ENCODE peak calls at places on chromosomes 5 and 9, in seven cellular contexts. E, U, G, S, M, R and Q are unnamed samples.

GRCh38 chr5:116652196-116652729 is 77.6 kb upstream of the SEMA6A start:
- DNase-seq in R (no peak), U (no peak), E (peak), M (no peak), S (peak), G (peak), Q (peak)

GRCh38 chr5:143413964-143414669 is 10.6 kb upstream of the NR3C1 start:
- DNase-seq in G (no peak), R (no peak), E (no peak), M (no peak), S (no peak), U (no peak), Q (no peak)

GRCh38 chr5:151571270-151572173 is 19.6 kb downstream of the FAT2 start:
- DNase-seq in U (no peak), G (no peak), R (no peak), S (no peak), M (no peak), E (no peak), Q (no peak)

GRCh38 chr9:4237748-4238511 is 61.9 kb downstream of the GLIS3 start:
- DNase-seq in M (peak), S (peak), R (no peak), U (no peak), G (no peak), E (no peak), Q (no peak)

GRCh38 chr9:14433293-14433818 is 119.4 kb upstream of the NFIB start:
- DNase-seq in G (no peak), S (no peak), U (no peak), M (no peak), R (no peak), E (no peak), Q (no peak)

GRCh38 chr9:85212209-85212608 is 529.5 kb downstream of the AGTPBP1 start:
- DNase-seq in G (no peak), R (no peak), U (no peak), E (no peak), S (peak), M (no peak), Q (no peak)

GRCh38 chr5:997711-998110 is 10.9 kb upstream of the NKD2 start:
- DNase-seq in R (no peak), S (no peak), M (peak), E (no peak), U (no peak), G (no peak), Q (no peak)

GRCh38 chr5:27682600-27682999 is 644.2 kb upstream of the CDH9 start:
- DNase-seq in M (peak), R (no peak), E (no peak), S (peak), G (no peak), U (no peak), Q (no peak)

GRCh38 chr5:119418782-119419101 is 33.6 kb upstream of the HSD17B4 start:
- DNase-seq in U (no peak), R (no peak), M (no peak), S (no peak), E (peak), G (no peak), Q (no peak)

GRCh38 chr5:60463179-60463868 is 236.6 kb downstream of the DEPDC1B start:
- DNase-seq in M (no peak), G (no peak), S (peak), R (no peak), E (no peak), U (no peak), Q (no peak)

GRCh38 chr5:161547573-161548471 is 1.3 kb upstream of the GABRB2 start:
- DNase-seq in U (no peak), M (peak), R (no peak), E (no peak), S (no peak), G (peak), Q (no peak)

GRCh38 chr9:130003943-130004552 is 38.9 kb downstream of the FNBP1 start:
- DNase-seq in G (no peak), U (no peak), M (no peak), S (no peak), R (no peak), E (peak), Q (no peak)

GRCh38 chr5:17719592-17719991 is 85.3 kb downstream of the TAF11L14 start:
- DNase-seq in G (no peak), S (no peak), M (no peak), R (no peak), E (no peak), U (no peak), Q (no peak)

GRCh38 chr5:554284-554988 is 30.2 kb upstream of the SLC9A3 start:
- DNase-seq in M (peak), S (no peak), R (no peak), G (no peak), E (no peak), U (no peak), Q (no peak)

GRCh38 chr5:45383985-45384384 is 312.2 kb downstream of the HCN1 start:
- DNase-seq in S (no peak), U (no peak), M (no peak), G (no peak), R (no peak), E (no peak), Q (no peak)

GRCh38 chr5:170312666-170313065 is 15.1 kb upstream of the LCP2 start:
- DNase-seq in S (peak), M (no peak), G (no peak), E (no peak), U (peak), R (peak), Q (no peak)

GRCh38 chr5:170527998-170528397 is 24.2 kb downstream of the KCNIP1 start:
- DNase-seq in U (no peak), M (no peak), R (no peak), G (no peak), E (no peak), S (no peak), Q (no peak)

GRCh38 chr9:135051316-135052038 is 36.0 kb upstream of the OLFM1 start:
- DNase-seq in G (no peak), U (no peak), E (no peak), S (no peak), R (no peak), M (peak), Q (no peak)

GRCh38 chr5:141835928-141836667 is 42.1 kb downstream of the PCDH1 start:
- DNase-seq in E (no peak), M (no peak), G (no peak), R (no peak), U (no peak), S (no peak), Q (no peak)

GRCh38 chr5:104265531-104266130 is 703.0 kb upstream of the NUDT12 start:
- DNase-seq in S (peak), E (no peak), M (no peak), G (no peak), U (no peak), R (no peak), Q (no peak)

GRCh38 chr5:131022811-131023210 is 142.2 kb downstream of the HINT1 start:
- DNase-seq in U (no peak), G (no peak), M (no peak), E (no peak), S (no peak), R (no peak), Q (no peak)

GRCh38 chr9:124352616-124353015 is 62.6 kb downstream of the PSMB7 start:
- DNase-seq in U (no peak), S (no peak), M (no peak), R (no peak), E (peak), G (no peak), Q (no peak)

GRCh38 chr9:21348430-21348829 is 2.3 kb downstream of the IFNA6 start:
- DNase-seq in R (no peak), E (no peak), U (no peak), M (no peak), G (no peak), S (no peak), Q (no peak)